ENCODE peak calls at places on chromosomes 4 and X, in nine cellular contexts. E, O, N, B, F, U, G, I and A are unnamed samples.

GRCh38 chr4:90960840-90961239 is 833.6 kb downstream of the CCSER1 start:
- DNase-seq in O (no peak), E (no peak), U (no peak), B (no peak), I (no peak), N (no peak), F (no peak), G (no peak), A (no peak)

GRCh38 chrX:107713205-107714195 is 62.1 kb downstream of the TSC22D3 start:
- DNase-seq in F (no peak), U (no peak), O (no peak), E (no peak), I (no peak), B (no peak), N (no peak), G (no peak), A (no peak)

GRCh38 chrX:19643203-19643602 is 127.9 kb upstream of the MAP3K15 start:
- DNase-seq in F (no peak), I (no peak), U (no peak), B (no peak), O (no peak), E (no peak), G (no peak), N (no peak), A (no peak)

GRCh38 chr4:143337600-143338287 is 1.1 kb downstream of the GAB1 start:
- DNase-seq in F (no peak), U (no peak), I (peak), N (no peak), B (no peak), E (peak), O (no peak), G (peak), A (no peak)

GRCh38 chr4:127162741-127163140 is 470.0 kb upstream of the INTU start:
- DNase-seq in I (no peak), N (peak), O (no peak), E (peak), F (peak), B (no peak), G (no peak), U (no peak), A (peak)

GRCh38 chr4:147866532-147867271 is 134.8 kb downstream of the ARHGAP10 start:
- DNase-seq in O (peak), F (peak), N (peak), B (peak), E (peak), I (peak), U (peak), G (peak), A (peak)

GRCh38 chr4:54440394-54441223 is 211.5 kb downstream of the PDGFRA start:
- DNase-seq in G (no peak), F (peak), N (no peak), O (no peak), I (no peak), U (no peak), B (peak), E (peak), A (no peak)

GRCh38 chr4:124980276-124980752 is 267.8 kb upstream of the ANKRD50 start:
- DNase-seq in U (no peak), N (no peak), E (no peak), O (no peak), I (no peak), B (no peak), F (no peak), G (no peak), A (no peak)

GRCh38 chrX:6228720-6229119 is at the start of gene NLGN4X:
- DNase-seq in N (no peak), F (no peak), I (no peak), O (no peak), G (no peak), B (peak), U (no peak), E (no peak), A (no peak)

GRCh38 chr4:156992943-156993342 is 21.3 kb upstream of the PDGFC start:
- DNase-seq in O (no peak), I (no peak), F (no peak), G (no peak), B (no peak), N (no peak), U (no peak), E (no peak), A (no peak)

GRCh38 chr4:130110760-130111159 is 1014.8 kb downstream of the C4orf33 start:
- DNase-seq in F (no peak), I (no peak), E (no peak), U (no peak), O (no peak), G (no peak), N (no peak), B (no peak), A (no peak)

GRCh38 chr4:106329027-106329618 is 12.8 kb downstream of the AIMP1 start:
- DNase-seq in G (no peak), B (no peak), I (no peak), U (no peak), N (no peak), F (no peak), O (no peak), E (peak), A (no peak)

GRCh38 chr4:48461000-48461399 is 22.1 kb upstream of the SLC10A4 start:
- DNase-seq in E (no peak), G (no peak), F (no peak), U (no peak), I (no peak), B (no peak), O (no peak), N (no peak), A (no peak)